ENCODE peak calls at places on chromosomes 7 and 10, in seven cellular contexts. O, S, D, N, B, F and P are unnamed samples.

GRCh38 chr7:27585781-27586447 is 76.8 kb downstream of the HIBADH start:
- DNase-seq in S (no peak), D (no peak), O (no peak), F (no peak), N (no peak), B (no peak), P (no peak)

GRCh38 chr10:114724295-114724694 is 66.2 kb upstream of the ABLIM1 start:
- DNase-seq in O (no peak), B (no peak), F (no peak), S (no peak), D (no peak), N (peak; percentile 34), P (peak; percentile 74)

GRCh38 chr10:8054243-8054497 is 318 bp upstream of the GATA3 start:
- DNase-seq in N (peak; percentile 64), B (peak; percentile 60), O (no peak), D (no peak), S (no peak), F (no peak), P (peak; percentile 53)

GRCh38 chr7:91342402-91342801 is 78.2 kb downstream of the FZD1 start:
- DNase-seq in S (no peak), O (no peak), F (no peak), N (no peak), B (no peak), D (no peak), P (no peak)

GRCh38 chr7:155860840-155861479 is 48.7 kb upstream of the SHH start:
- DNase-seq in F (no peak), B (no peak), D (peak; percentile 37), O (peak; percentile 64), N (peak; percentile 92), S (peak; percentile 60), P (peak; percentile 71)

GRCh38 chr10:126294451-126294850 is 93.8 kb downstream of the ADAM12 start:
- DNase-seq in S (no peak), F (no peak), N (no peak), B (no peak), D (no peak), O (no peak), P (no peak)

GRCh38 chr10:79057481-79058275 is 11.1 kb upstream of the ZMIZ1 start:
- DNase-seq in S (no peak), D (no peak), N (no peak), O (no peak), F (peak; percentile 50), B (no peak), P (no peak)

GRCh38 chr10:44510716-44511115 is 125.8 kb upstream of the CXCL12 start:
- DNase-seq in S (peak; percentile 25), D (no peak), N (no peak), B (peak; percentile 57), O (peak; percentile 23), F (no peak), P (no peak)

GRCh38 chr10:131657985-131658330 is 242.8 kb upstream of the PPP2R2D start:
- DNase-seq in D (no peak), N (no peak), B (no peak), S (no peak), O (no peak), F (no peak), P (no peak)

GRCh38 chr7:123864966-123865365 is 20.0 kb downstream of the HYAL4 start:
- DNase-seq in B (no peak), F (no peak), S (no peak), N (no peak), D (no peak), O (no peak), P (no peak)